ENCODE peak calls at places on chromosomes 5 and 9, in four cellular contexts. E, K, M and L are unnamed samples.

GRCh38 chr5:124057161-124057814 is 545.3 kb downstream of the CSNK1G3 start:
- DNase-seq in M (no peak), K (no peak), E (no peak), L (peak)

GRCh38 chr9:104075801-104076753 is 18.0 kb upstream of the SMC2 start:
- DNase-seq in M (no peak), K (no peak), E (no peak), L (no peak)

GRCh38 chr5:59198832-59199231 is 616.0 kb downstream of the RAB3C start:
- DNase-seq in K (no peak), M (no peak), E (no peak), L (no peak)

GRCh38 chr5:164237531-164237930 is 732.1 kb downstream of the MAT2B start:
- DNase-seq in M (no peak), K (no peak), E (no peak), L (no peak)

GRCh38 chr5:83871533-83872380 is 151.1 kb upstream of the HAPLN1 start:
- DNase-seq in K (no peak), E (no peak), M (no peak), L (no peak)

GRCh38 chr9:14488421-14489190 is 174.7 kb upstream of the NFIB start:
- DNase-seq in E (no peak), M (no peak), K (no peak), L (no peak)

GRCh38 chr5:81078930-81079329 is 118.8 kb downstream of the RASGRF2 start:
- DNase-seq in M (no peak), K (no peak), E (no peak), L (no peak)

GRCh38 chr9:85603920-85604319 is 137.8 kb downstream of the AGTPBP1 start:
- DNase-seq in K (no peak), M (no peak), E (no peak), L (no peak)

GRCh38 chr5:72325566-72326297 is 5.6 kb downstream of the PTCD2 start:
- DNase-seq in K (no peak), M (no peak), E (no peak), L (no peak)

GRCh38 chr9:101463397-101463796 is 27.8 kb upstream of the ALDOB start:
- DNase-seq in E (no peak), M (no peak), K (no peak), L (no peak)

GRCh38 chr5:139848508-139849100 is 53.0 kb downstream of the PSD2 start:
- DNase-seq in M (no peak), K (no peak), E (no peak), L (no peak)

GRCh38 chr5:432201-432927 is 10.6 kb upstream of the EXOC3 start:
- DNase-seq in E (no peak), M (no peak), K (no peak), L (no peak)

GRCh38 chr5:61719124-61719523 is 387.1 kb downstream of the ZSWIM6 start:
- DNase-seq in K (no peak), E (no peak), M (no peak), L (no peak)

GRCh38 chr5:167442922-167443321 is 848.5 kb upstream of the WWC1 start:
- DNase-seq in K (no peak), E (no peak), M (no peak), L (no peak)

GRCh38 chr9:21616082-21616778 is 134.1 kb upstream of the IFNE start:
- DNase-seq in K (peak), E (no peak), M (no peak), L (no peak)

GRCh38 chr9:112711050-112711689 is 6.7 kb downstream of the INIP start:
- DNase-seq in K (peak), E (no peak), M (no peak), L (no peak)

GRCh38 chr5:117054808-117055398 is 480.3 kb upstream of the SEMA6A start:
- DNase-seq in K (no peak), M (no peak), E (no peak), L (no peak)

GRCh38 chr5:180599981-180600553 is 8.8 kb upstream of the SCGB3A1 start:
- DNase-seq in E (no peak), M (no peak), K (no peak), L (no peak)

GRCh38 chr5:60668715-60669304 is 31.2 kb downstream of the DEPDC1B start:
- DNase-seq in K (peak), M (no peak), E (no peak), L (no peak)

GRCh38 chr5:107313921-107314320 is 356.8 kb downstream of the EFNA5 start:
- DNase-seq in E (no peak), M (no peak), K (no peak), L (no peak)

GRCh38 chr5:176410486-176411180 is 5.7 kb downstream of the CLTB start:
- DNase-seq in K (no peak), M (no peak), E (no peak), L (no peak)

GRCh38 chr9:131111854-131112311 is 13.5 kb upstream of the NUP214 start:
- DNase-seq in K (no peak), E (no peak), M (no peak), L (no peak)

GRCh38 chr5:58543723-58544122 is 39.2 kb upstream of the RAB3C start:
- DNase-seq in K (no peak), E (no peak), M (no peak), L (no peak)

GRCh38 chr5:84986688-84987087 is 602.0 kb upstream of the EDIL3 start:
- DNase-seq in K (no peak), E (no peak), M (no peak), L (no peak)

GRCh38 chr9:130286781-130287428 is 21.3 kb downstream of the HMCN2 start:
- DNase-seq in M (no peak), K (no peak), E (no peak), L (no peak)

GRCh38 chr5:55903121-55903701 is 52.1 kb downstream of the IL31RA start:
- DNase-seq in M (no peak), E (peak), K (no peak), L (no peak)

GRCh38 chr9:120299785-120300184 is 280.2 kb downstream of the CDK5RAP2 start:
- DNase-seq in E (no peak), K (no peak), M (no peak), L (no peak)

GRCh38 chr5:16585028-16585667 is 31.6 kb downstream of the RETREG1 start:
- DNase-seq in M (no peak), K (no peak), E (no peak), L (no peak)